ENCODE peak calls at places on chromosomes 5 and 9, in nine cellular contexts. O is left lung, Z is pancreas, K is right cardiac atrium, T is adrenal gland, X is DND-41, D is A549, P is AG09309, B is right atrium auricular region. Y is an unnamed sample.

GRCh38 chr5:160938532-160938931 is 86.5 kb upstream of the ATP10B start:
- DNase-seq in O (no peak), K (no peak), X (no peak), B (no peak), Z (no peak), T (no peak), P (no peak), D (peak), Y (peak)

GRCh38 chr9:117377046-117377445 is 37.8 kb downstream of the ASTN2 start:
- DNase-seq in B (no peak), P (no peak), Z (no peak), O (no peak), K (peak), T (no peak), X (no peak), D (no peak), Y (no peak)

GRCh38 chr5:178202541-178202940 is 1.8 kb upstream of the HNRNPAB start:
- DNase-seq in P (no peak), X (no peak), K (no peak), B (no peak), O (no peak), D (no peak), T (no peak), Z (no peak), Y (no peak)

GRCh38 chr5:7597058-7597457 is 201.1 kb downstream of the ADCY2 start:
- DNase-seq in B (no peak), O (peak), Z (no peak), X (no peak), K (no peak), T (no peak), D (no peak), P (no peak), Y (no peak)

GRCh38 chr5:94983861-94984535 is 300.9 kb downstream of the MCTP1 start:
- DNase-seq in D (no peak), X (no peak), K (no peak), B (no peak), P (peak), Z (no peak), T (no peak), O (no peak), Y (no peak)

GRCh38 chr5:75734913-75735789 is 17.9 kb upstream of the POC5 start:
- DNase-seq in Z (no peak), O (no peak), P (no peak), D (peak), X (no peak), B (no peak), T (peak), K (no peak), Y (peak)

GRCh38 chr9:123473226-123473625 is 117.2 kb downstream of the CRB2 start:
- DNase-seq in B (no peak), O (no peak), T (peak), K (no peak), P (no peak), D (no peak), X (no peak), Z (peak), Y (no peak)

GRCh38 chr5:141641634-141642278 is 5.0 kb downstream of the RELL2 start:
- DNase-seq in O (no peak), P (no peak), K (no peak), D (peak), Z (no peak), B (no peak), X (no peak), T (no peak), Y (peak)

GRCh38 chr5:80697100-80697499 is 42.3 kb upstream of the DHFR start:
- DNase-seq in K (no peak), O (no peak), Z (no peak), P (no peak), D (no peak), B (no peak), X (no peak), T (no peak), Y (no peak)

GRCh38 chr5:54658014-54658413 is 140.5 kb downstream of the SNX18 start:
- DNase-seq in D (peak), P (no peak), X (no peak), O (no peak), B (no peak), Z (no peak), T (no peak), K (no peak), Y (no peak)

GRCh38 chr5:117473075-117473595 is 898.5 kb upstream of the SEMA6A start:
- DNase-seq in P (no peak), Z (no peak), D (no peak), T (no peak), B (no peak), X (no peak), K (no peak), O (no peak), Y (no peak)

GRCh38 chr5:132411382-132411925 is 41.9 kb downstream of the SLC22A5 start:
- DNase-seq in K (no peak), D (no peak), T (no peak), X (peak), B (no peak), O (no peak), P (no peak), Z (no peak), Y (no peak)

GRCh38 chr5:151155149-151155776 is 2.3 kb downstream of the ANXA6 start:
- DNase-seq in X (peak), B (no peak), K (no peak), T (no peak), O (no peak), P (no peak), Z (no peak), D (no peak), Y (no peak)

GRCh38 chr9:128587453-128587852 is 35.1 kb downstream of the SPTAN1 start:
- DNase-seq in K (no peak), O (no peak), B (no peak), T (no peak), P (no peak), Z (no peak), X (peak), D (no peak), Y (no peak)

GRCh38 chr9:134208310-134208841 is 44.0 kb upstream of the RNU6ATAC start:
- DNase-seq in K (peak), P (no peak), Z (peak), O (peak), B (no peak), X (no peak), D (no peak), T (no peak), Y (no peak)

GRCh38 chr5:73605223-73606087 is 20.5 kb upstream of the ARHGEF28 start:
- DNase-seq in X (no peak), D (peak), Z (no peak), T (no peak), B (no peak), P (no peak), O (no peak), K (no peak), Y (no peak)

GRCh38 chr5:144886668-144887067 is 716.0 kb downstream of the KCTD16 start:
- DNase-seq in X (no peak), T (no peak), Z (no peak), D (no peak), P (no peak), B (no peak), O (no peak), K (no peak), Y (no peak)

GRCh38 chr5:73638344-73639095 is 12.5 kb downstream of the ARHGEF28 start:
- DNase-seq in O (no peak), T (no peak), X (no peak), B (no peak), Z (no peak), D (peak), K (no peak), P (no peak), Y (peak)

GRCh38 chr9:92253656-92254055 is 39.8 kb downstream of the IARS1 start:
- DNase-seq in T (no peak), X (no peak), P (no peak), D (no peak), O (no peak), Z (no peak), B (no peak), K (no peak), Y (no peak)

GRCh38 chr5:1414311-1415058 is 30.8 kb downstream of the SLC6A3 start:
- DNase-seq in D (peak), K (peak), T (no peak), O (peak), P (no peak), Z (peak), B (no peak), X (no peak), Y (no peak)

GRCh38 chr9:114137831-114138230 is 17.5 kb upstream of the COL27A1 start:
- DNase-seq in K (no peak), Z (no peak), P (no peak), O (no peak), D (no peak), B (no peak), T (no peak), X (no peak), Y (no peak)

DNA sequence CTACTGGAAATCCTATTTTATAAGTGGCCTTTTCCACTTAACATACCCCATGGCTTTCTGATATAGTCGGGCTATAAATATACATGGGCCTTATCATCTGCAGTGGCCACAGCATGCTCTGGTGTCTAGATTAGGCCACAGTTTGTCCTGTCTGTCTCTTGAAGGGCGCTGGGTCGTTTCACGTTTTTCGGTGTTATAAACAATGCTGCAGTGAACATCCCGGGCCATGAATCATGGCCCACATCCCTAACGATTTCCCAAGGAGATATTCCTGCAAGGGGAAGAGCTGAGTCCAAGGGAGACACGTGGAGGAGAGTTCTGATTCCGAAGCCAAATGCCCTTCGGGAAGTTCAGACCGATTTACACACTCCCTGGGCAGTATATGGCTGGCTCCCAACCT is 8.4 kb downstream of the PLPP7 start:
- DNase-seq in B (no peak), O (no peak), X (no peak), T (no peak), P (peak), D (no peak), K (no peak), Z (no peak), Y (no peak)
- H3K4me3 ChIP-seq in B (no peak), O (no peak), X (no peak), T (no peak), P (no peak), D (no peak), K (no peak), Z (no peak), Y (no peak)

GRCh38 chr5:88833371-88834107 is 49.4 kb downstream of the MEF2C start:
- DNase-seq in X (no peak), O (no peak), D (no peak), P (peak), Z (no peak), K (peak), B (peak), T (peak), Y (no peak)
- H3K4me3 ChIP-seq in X (no peak), O (no peak), D (no peak), P (no peak), Z (no peak), K (peak), B (no peak), T (no peak), Y (no peak)

DNA sequence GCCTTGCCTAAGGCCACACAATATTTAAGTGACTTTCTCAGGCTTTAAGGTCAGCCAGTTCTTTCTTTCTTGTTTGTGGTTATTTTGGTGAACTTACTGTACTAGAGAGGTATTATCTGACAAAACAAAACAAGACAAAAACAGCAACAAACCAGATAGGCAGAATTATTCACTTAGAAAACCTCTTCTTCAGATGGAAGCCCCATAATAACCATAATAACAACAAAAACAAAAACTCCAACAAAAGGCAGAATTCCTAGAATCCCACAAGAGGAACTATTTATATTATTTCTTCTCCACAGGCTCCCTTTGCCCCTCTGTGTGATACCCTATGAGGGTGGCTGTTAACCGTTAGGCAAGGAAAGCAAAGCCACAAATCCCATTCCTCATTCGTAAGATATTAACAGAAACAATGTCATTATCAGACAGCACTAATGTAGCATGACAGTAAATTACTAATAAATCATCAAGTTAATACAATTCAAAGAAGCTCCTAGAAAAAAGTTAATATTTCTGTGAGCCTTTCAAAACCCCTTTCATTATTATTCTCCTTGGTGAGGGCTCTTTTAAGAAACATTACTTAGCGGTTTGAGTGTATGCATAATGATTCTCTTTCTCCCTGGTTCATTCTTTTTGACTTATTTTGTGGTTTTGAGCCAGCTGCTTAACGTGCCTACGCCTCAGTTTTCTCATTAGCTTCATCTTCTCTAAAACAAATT is 274.9 kb downstream of the EFNA5 start:
- DNase-seq in T (no peak), D (no peak), P (no peak), K (no peak), Z (no peak), O (no peak), X (no peak), B (no peak), Y (no peak)
- H3K4me3 ChIP-seq in T (no peak), D (no peak), P (no peak), K (no peak), Z (no peak), O (no peak), X (no peak), B (no peak), Y (no peak)

GRCh38 chr5:180848265-180848664 is 12.8 kb downstream of the ZFP62 start:
- DNase-seq in X (no peak), B (no peak), T (no peak), D (no peak), P (no peak), O (no peak), K (no peak), Z (no peak), Y (no peak)

GRCh38 chr5:180850434-180851078 is 10.5 kb downstream of the ZFP62 start:
- DNase-seq in Z (no peak), P (no peak), B (no peak), T (no peak), O (no peak), X (no peak), D (peak), K (no peak), Y (no peak)

GRCh38 chr5:180848878-180849277 is 12.2 kb downstream of the ZFP62 start:
- DNase-seq in O (no peak), T (no peak), P (no peak), D (peak), B (no peak), X (no peak), K (no peak), Z (no peak), Y (no peak)

GRCh38 chr5:180852510-180852909 is 8.6 kb downstream of the ZFP62 start:
- DNase-seq in O (no peak), X (no peak), Z (no peak), T (no peak), P (no peak), D (no peak), K (no peak), B (no peak), Y (no peak)

DNA sequence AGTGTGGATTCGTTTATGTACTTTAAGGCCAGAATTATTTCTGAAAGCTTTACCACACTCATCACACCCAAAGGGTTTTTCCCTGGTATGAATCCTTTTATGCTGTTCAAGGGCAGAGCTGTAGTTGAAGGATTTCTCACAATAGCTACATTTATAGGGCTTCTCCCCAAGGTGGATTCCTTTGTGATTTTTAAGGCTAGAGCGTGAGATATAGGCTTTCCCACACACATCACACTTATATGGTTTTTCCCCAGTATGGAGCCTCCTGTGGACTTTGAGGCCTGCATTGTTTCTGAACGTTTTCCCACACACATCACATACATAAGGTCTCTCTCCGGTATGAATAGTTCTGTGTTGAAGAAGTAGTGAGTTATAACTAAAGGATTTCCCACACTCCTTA is 11.2 kb downstream of the ZFP62 start:
- DNase-seq in B (no peak), P (no peak), K (no peak), O (no peak), Z (no peak), T (no peak), D (no peak), X (no peak), Y (no peak)
- H3K4me3 ChIP-seq in B (no peak), P (no peak), K (no peak), O (no peak), Z (no peak), T (no peak), D (no peak), X (no peak), Y (no peak)

GRCh38 chr5:159132429-159133040 is 32.8 kb upstream of the EBF1 start:
- DNase-seq in Z (no peak), D (no peak), B (no peak), K (no peak), T (no peak), P (no peak), O (no peak), X (no peak), Y (no peak)
- H3K4me3 ChIP-seq in Z (no peak), D (no peak), B (no peak), K (no peak), T (no peak), P (no peak), O (no peak), X (no peak), Y (no peak)

GRCh38 chr9:110575952-110576351 is 3.6 kb downstream of the SVEP1 start:
- DNase-seq in X (no peak), T (no peak), P (no peak), Z (no peak), K (no peak), B (no peak), O (no peak), D (no peak), Y (no peak)
- H3K4me3 ChIP-seq in X (no peak), T (no peak), P (no peak), Z (no peak), K (peak), B (no peak), O (no peak), D (no peak), Y (no peak)

GRCh38 chr5:83482961-83483360 is 11.4 kb downstream of the VCAN start:
- DNase-seq in T (no peak), O (no peak), P (no peak), K (no peak), D (no peak), B (no peak), Z (no peak), X (no peak), Y (no peak)
- H3K4me3 ChIP-seq in T (no peak), O (no peak), P (no peak), K (no peak), D (no peak), B (no peak), Z (no peak), X (no peak), Y (no peak)

Y was measured in kidney epithelial cell.